ENCODE peak calls at places on chromosomes 3 and 15, in ten cellular contexts. One of them, this sample, is unnamed.

GRCh38 chr3:11379238-11379823 is 107.1 kb downstream of the ATG7 start:
- DNase-seq in CD8-positive, alpha-beta T cell: no peak
- DNase-seq in AG04450: no peak
- DNase-seq in tibial artery: no peak
- DNase-seq in endothelial cell of umbilical vein: peak; percentile 90
- DNase-seq in PC-9: no peak
- DNase-seq in mucosa of descending colon: peak; percentile 63
- DNase-seq in left ventricle myocardium inferior: no peak
- DNase-seq in right atrium auricular region: no peak
- DNase-seq in aorta: no peak
- DNase-seq in this sample: no peak

GRCh38 chr3:133123636-133124035 is 85.4 kb downstream of the TMEM108 start:
- DNase-seq in PC-9: no peak
- DNase-seq in mucosa of descending colon: no peak
- DNase-seq in AG04450: no peak
- DNase-seq in tibial artery: no peak
- DNase-seq in left ventricle myocardium inferior: no peak
- DNase-seq in aorta: no peak
- DNase-seq in right atrium auricular region: no peak
- DNase-seq in endothelial cell of umbilical vein: no peak
- DNase-seq in CD8-positive, alpha-beta T cell: no peak
- DNase-seq in this sample: no peak

GRCh38 chr3:185537369-185537970 is 14.9 kb downstream of the LIPH start:
- DNase-seq in AG04450: no peak
- DNase-seq in endothelial cell of umbilical vein: peak; percentile 64
- DNase-seq in tibial artery: peak; percentile 70
- DNase-seq in aorta: peak; percentile 62
- DNase-seq in right atrium auricular region: peak; percentile 82
- DNase-seq in mucosa of descending colon: peak; percentile 77
- DNase-seq in CD8-positive, alpha-beta T cell: no peak
- DNase-seq in PC-9: peak; percentile 100
- DNase-seq in left ventricle myocardium inferior: peak; percentile 41
- DNase-seq in this sample: peak; percentile 69

GRCh38 chr3:63644212-63644777 is 8.2 kb upstream of the SNTN start:
- DNase-seq in mucosa of descending colon: no peak
- DNase-seq in aorta: no peak
- DNase-seq in AG04450: no peak
- DNase-seq in right atrium auricular region: no peak
- DNase-seq in PC-9: no peak
- DNase-seq in CD8-positive, alpha-beta T cell: no peak
- DNase-seq in left ventricle myocardium inferior: no peak
- DNase-seq in endothelial cell of umbilical vein: no peak
- DNase-seq in tibial artery: no peak
- DNase-seq in this sample: no peak

GRCh38 chr15:49985463-49985862 is 133.6 kb downstream of the ATP8B4 start:
- DNase-seq in AG04450: no peak
- DNase-seq in mucosa of descending colon: no peak
- DNase-seq in PC-9: no peak
- DNase-seq in tibial artery: no peak
- DNase-seq in right atrium auricular region: no peak
- DNase-seq in endothelial cell of umbilical vein: no peak
- DNase-seq in CD8-positive, alpha-beta T cell: no peak
- DNase-seq in aorta: no peak
- DNase-seq in left ventricle myocardium inferior: no peak
- DNase-seq in this sample: no peak

GRCh38 chr3:191502583-191502982 is 41.6 kb downstream of the PYDC2 start:
- DNase-seq in aorta: no peak
- DNase-seq in left ventricle myocardium inferior: no peak
- DNase-seq in PC-9: no peak
- DNase-seq in CD8-positive, alpha-beta T cell: no peak
- DNase-seq in right atrium auricular region: no peak
- DNase-seq in endothelial cell of umbilical vein: peak; percentile 5
- DNase-seq in AG04450: no peak
- DNase-seq in tibial artery: no peak
- DNase-seq in mucosa of descending colon: no peak
- DNase-seq in this sample: no peak

GRCh38 chr3:65398953-65399352 is 639.8 kb downstream of the MAGI1 start:
- DNase-seq in right atrium auricular region: no peak
- DNase-seq in CD8-positive, alpha-beta T cell: no peak
- DNase-seq in endothelial cell of umbilical vein: peak; percentile 73
- DNase-seq in aorta: no peak
- DNase-seq in PC-9: peak; percentile 42
- DNase-seq in tibial artery: no peak
- DNase-seq in mucosa of descending colon: no peak
- DNase-seq in AG04450: no peak
- DNase-seq in left ventricle myocardium inferior: no peak
- DNase-seq in this sample: no peak

GRCh38 chr15:40029979-40030893 is 8.7 kb downstream of the SRP14 start:
- DNase-seq in PC-9: no peak
- DNase-seq in left ventricle myocardium inferior: no peak
- DNase-seq in AG04450: no peak
- DNase-seq in tibial artery: no peak
- DNase-seq in CD8-positive, alpha-beta T cell: no peak
- DNase-seq in endothelial cell of umbilical vein: peak; percentile 25
- DNase-seq in mucosa of descending colon: peak; percentile 69
- DNase-seq in aorta: no peak
- DNase-seq in right atrium auricular region: no peak
- DNase-seq in this sample: no peak

GRCh38 chr3:40597441-40597840 is 72.7 kb downstream of the ZNF621 start:
- DNase-seq in mucosa of descending colon: no peak
- DNase-seq in AG04450: no peak
- DNase-seq in endothelial cell of umbilical vein: no peak
- DNase-seq in PC-9: no peak
- DNase-seq in left ventricle myocardium inferior: no peak
- DNase-seq in aorta: no peak
- DNase-seq in right atrium auricular region: no peak
- DNase-seq in CD8-positive, alpha-beta T cell: no peak
- DNase-seq in tibial artery: no peak
- DNase-seq in this sample: no peak

GRCh38 chr15:32029409-32029861 is 880 bp upstream of the CHRNA7 start:
- DNase-seq in AG04450: no peak
- DNase-seq in endothelial cell of umbilical vein: peak; percentile 10
- DNase-seq in CD8-positive, alpha-beta T cell: no peak
- DNase-seq in tibial artery: no peak
- DNase-seq in right atrium auricular region: no peak
- DNase-seq in mucosa of descending colon: peak; percentile 42
- DNase-seq in PC-9: no peak
- DNase-seq in aorta: no peak
- DNase-seq in left ventricle myocardium inferior: no peak
- DNase-seq in this sample: peak; percentile 35

GRCh38 chr3:153043729-153044314 is 118.2 kb upstream of the RAP2B start:
- DNase-seq in aorta: no peak
- DNase-seq in mucosa of descending colon: no peak
- DNase-seq in left ventricle myocardium inferior: no peak
- DNase-seq in CD8-positive, alpha-beta T cell: no peak
- DNase-seq in tibial artery: no peak
- DNase-seq in right atrium auricular region: no peak
- DNase-seq in AG04450: no peak
- DNase-seq in endothelial cell of umbilical vein: peak; percentile 43
- DNase-seq in PC-9: peak; percentile 92
- DNase-seq in this sample: no peak

GRCh38 chr3:51538115-51538458 is 432 bp upstream of the RAD54L2 start:
- DNase-seq in endothelial cell of umbilical vein: no peak
- DNase-seq in AG04450: no peak
- DNase-seq in left ventricle myocardium inferior: no peak
- DNase-seq in CD8-positive, alpha-beta T cell: no peak
- DNase-seq in right atrium auricular region: no peak
- DNase-seq in PC-9: no peak
- DNase-seq in mucosa of descending colon: no peak
- DNase-seq in aorta: no peak
- DNase-seq in tibial artery: no peak
- DNase-seq in this sample: no peak

GRCh38 chr3:124860599-124860998 is 26.6 kb downstream of the ITGB5 start:
- DNase-seq in aorta: peak; percentile 88
- DNase-seq in endothelial cell of umbilical vein: peak; percentile 89
- DNase-seq in mucosa of descending colon: no peak
- DNase-seq in CD8-positive, alpha-beta T cell: no peak
- DNase-seq in left ventricle myocardium inferior: peak; percentile 48
- DNase-seq in AG04450: peak; percentile 86
- DNase-seq in tibial artery: peak; percentile 89
- DNase-seq in right atrium auricular region: peak; percentile 89
- DNase-seq in PC-9: peak; percentile 95
- DNase-seq in this sample: peak; percentile 46

GRCh38 chr3:94050546-94050945 is 12.2 kb downstream of the DHFR2 start:
- DNase-seq in AG04450: no peak
- DNase-seq in mucosa of descending colon: no peak
- DNase-seq in endothelial cell of umbilical vein: no peak
- DNase-seq in left ventricle myocardium inferior: no peak
- DNase-seq in CD8-positive, alpha-beta T cell: no peak
- DNase-seq in aorta: no peak
- DNase-seq in PC-9: no peak
- DNase-seq in tibial artery: no peak
- DNase-seq in right atrium auricular region: no peak
- DNase-seq in this sample: no peak

GRCh38 chr15:71629147-71629760 is 181.1 kb upstream of the NR2E3 start:
- DNase-seq in mucosa of descending colon: no peak
- DNase-seq in endothelial cell of umbilical vein: no peak
- DNase-seq in aorta: no peak
- DNase-seq in CD8-positive, alpha-beta T cell: no peak
- DNase-seq in AG04450: no peak
- DNase-seq in PC-9: no peak
- DNase-seq in right atrium auricular region: no peak
- DNase-seq in tibial artery: no peak
- DNase-seq in left ventricle myocardium inferior: no peak
- DNase-seq in this sample: no peak
- H3K9me3 ChIP-seq in mucosa of descending colon: no peaks in the 10 kb centered on the region
- H3K9me3 ChIP-seq in endothelial cell of umbilical vein: no peaks in the 10 kb centered on the region
- H3K9me3 ChIP-seq in aorta: no peaks in the 10 kb centered on the region
- H3K9me3 ChIP-seq in CD8-positive, alpha-beta T cell: no peaks in the 10 kb centered on the region
- H3K9me3 ChIP-seq in AG04450: no peaks in the 10 kb centered on the region
- H3K9me3 ChIP-seq in PC-9: no peaks in the 10 kb centered on the region
- H3K9me3 ChIP-seq in right atrium auricular region: no peaks in the 10 kb centered on the region
- H3K9me3 ChIP-seq in tibial artery: no peaks in the 10 kb centered on the region
- H3K9me3 ChIP-seq in left ventricle myocardium inferior: no peaks in the 10 kb centered on the region
- H3K9me3 ChIP-seq in this sample: no peaks in the 10 kb centered on the region

GRCh38 chr15:97446138-97446537 is 514.4 kb upstream of the ARRDC4 start:
- DNase-seq in mucosa of descending colon: no peak
- DNase-seq in right atrium auricular region: no peak
- DNase-seq in PC-9: no peak
- DNase-seq in left ventricle myocardium inferior: no peak
- DNase-seq in endothelial cell of umbilical vein: no peak
- DNase-seq in AG04450: no peak
- DNase-seq in aorta: no peak
- DNase-seq in CD8-positive, alpha-beta T cell: no peak
- DNase-seq in tibial artery: no peak
- DNase-seq in this sample: no peak

DNA sequence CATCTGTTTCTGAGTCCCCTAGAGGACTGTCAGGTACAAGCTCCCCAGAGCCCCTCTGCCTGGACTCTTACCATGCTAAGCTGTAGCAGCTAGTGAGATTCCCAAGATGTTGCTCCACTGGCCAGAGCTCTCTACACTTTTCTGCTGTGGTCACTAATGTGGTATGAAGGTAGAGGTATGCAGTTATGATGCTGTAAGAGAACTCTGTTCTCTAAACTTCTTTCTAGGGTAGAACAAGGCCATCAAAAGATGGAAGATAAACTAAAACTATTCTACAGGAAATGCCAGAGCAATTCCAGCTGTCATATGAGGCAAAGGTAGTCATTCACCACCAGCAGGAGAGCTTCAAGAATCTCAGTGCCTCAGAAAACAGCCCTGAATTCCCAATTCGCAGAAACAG is 517.4 kb upstream of the ARRDC4 start:
- DNase-seq in right atrium auricular region: no peak
- DNase-seq in left ventricle myocardium inferior: no peak
- DNase-seq in PC-9: no peak
- DNase-seq in aorta: no peak
- DNase-seq in tibial artery: no peak
- DNase-seq in CD8-positive, alpha-beta T cell: no peak
- DNase-seq in mucosa of descending colon: no peak
- DNase-seq in AG04450: no peak
- DNase-seq in endothelial cell of umbilical vein: no peak
- DNase-seq in this sample: no peak
- H3K9me3 ChIP-seq in right atrium auricular region: no peaks in the 10 kb centered on the region
- H3K9me3 ChIP-seq in left ventricle myocardium inferior: no peaks in the 10 kb centered on the region
- H3K9me3 ChIP-seq in PC-9: no peaks in the 10 kb centered on the region
- H3K9me3 ChIP-seq in aorta: no peaks in the 10 kb centered on the region
- H3K9me3 ChIP-seq in tibial artery: no peaks in the 10 kb centered on the region
- H3K9me3 ChIP-seq in CD8-positive, alpha-beta T cell: no peaks in the 10 kb centered on the region
- H3K9me3 ChIP-seq in mucosa of descending colon: no peaks in the 10 kb centered on the region
- H3K9me3 ChIP-seq in AG04450: peaks cover 6% of the 10 kb centered on the region
- H3K9me3 ChIP-seq in endothelial cell of umbilical vein: no peaks in the 10 kb centered on the region
- H3K9me3 ChIP-seq in this sample: no peaks in the 10 kb centered on the region

DNA sequence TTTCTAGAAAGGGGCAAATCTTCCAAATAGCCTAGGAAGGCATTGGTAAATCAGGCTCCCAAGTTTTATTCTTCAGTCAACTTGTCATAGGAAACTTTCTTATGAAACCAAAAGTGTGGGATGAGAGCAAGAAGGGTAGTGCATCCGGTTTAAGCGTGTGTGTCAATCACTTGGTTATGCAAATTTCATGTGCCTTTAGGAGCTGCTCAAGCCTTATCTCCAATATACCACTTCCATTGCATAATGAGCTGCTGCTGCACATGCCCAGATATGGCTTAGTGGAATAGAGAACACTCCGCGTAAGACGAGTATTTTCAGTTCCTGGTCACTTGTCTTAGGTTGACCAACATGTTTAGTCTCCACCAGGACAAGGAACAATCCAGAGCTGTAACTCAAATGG is 242.1 kb downstream of the CBLB start:
- DNase-seq in right atrium auricular region: no peak
- DNase-seq in endothelial cell of umbilical vein: no peak
- DNase-seq in mucosa of descending colon: no peak
- DNase-seq in aorta: no peak
- DNase-seq in tibial artery: no peak
- DNase-seq in PC-9: no peak
- DNase-seq in AG04450: no peak
- DNase-seq in left ventricle myocardium inferior: no peak
- DNase-seq in CD8-positive, alpha-beta T cell: no peak
- DNase-seq in this sample: no peak
- H3K9me3 ChIP-seq in right atrium auricular region: no peaks in the 10 kb centered on the region
- H3K9me3 ChIP-seq in endothelial cell of umbilical vein: no peaks in the 10 kb centered on the region
- H3K9me3 ChIP-seq in mucosa of descending colon: no peaks in the 10 kb centered on the region
- H3K9me3 ChIP-seq in aorta: no peaks in the 10 kb centered on the region
- H3K9me3 ChIP-seq in tibial artery: no peaks in the 10 kb centered on the region
- H3K9me3 ChIP-seq in PC-9: no peaks in the 10 kb centered on the region
- H3K9me3 ChIP-seq in AG04450: no peaks in the 10 kb centered on the region
- H3K9me3 ChIP-seq in left ventricle myocardium inferior: no peaks in the 10 kb centered on the region
- H3K9me3 ChIP-seq in CD8-positive, alpha-beta T cell: no peaks in the 10 kb centered on the region
- H3K9me3 ChIP-seq in this sample: no peaks in the 10 kb centered on the region

GRCh38 chr3:114721864-114722263 is 425.2 kb downstream of the ZBTB20 start:
- DNase-seq in PC-9: no peak
- DNase-seq in endothelial cell of umbilical vein: no peak
- DNase-seq in mucosa of descending colon: no peak
- DNase-seq in tibial artery: no peak
- DNase-seq in right atrium auricular region: no peak
- DNase-seq in CD8-positive, alpha-beta T cell: no peak
- DNase-seq in left ventricle myocardium inferior: no peak
- DNase-seq in aorta: no peak
- DNase-seq in AG04450: no peak
- DNase-seq in this sample: no peak
- H3K9me3 ChIP-seq in PC-9: no peaks in the 10 kb centered on the region
- H3K9me3 ChIP-seq in endothelial cell of umbilical vein: no peaks in the 10 kb centered on the region
- H3K9me3 ChIP-seq in mucosa of descending colon: no peaks in the 10 kb centered on the region
- H3K9me3 ChIP-seq in tibial artery: no peaks in the 10 kb centered on the region
- H3K9me3 ChIP-seq in right atrium auricular region: no peaks in the 10 kb centered on the region
- H3K9me3 ChIP-seq in CD8-positive, alpha-beta T cell: no peaks in the 10 kb centered on the region
- H3K9me3 ChIP-seq in left ventricle myocardium inferior: no peaks in the 10 kb centered on the region
- H3K9me3 ChIP-seq in aorta: no peaks in the 10 kb centered on the region
- H3K9me3 ChIP-seq in AG04450: no peaks in the 10 kb centered on the region
- H3K9me3 ChIP-seq in this sample: no peaks in the 10 kb centered on the region

DNA sequence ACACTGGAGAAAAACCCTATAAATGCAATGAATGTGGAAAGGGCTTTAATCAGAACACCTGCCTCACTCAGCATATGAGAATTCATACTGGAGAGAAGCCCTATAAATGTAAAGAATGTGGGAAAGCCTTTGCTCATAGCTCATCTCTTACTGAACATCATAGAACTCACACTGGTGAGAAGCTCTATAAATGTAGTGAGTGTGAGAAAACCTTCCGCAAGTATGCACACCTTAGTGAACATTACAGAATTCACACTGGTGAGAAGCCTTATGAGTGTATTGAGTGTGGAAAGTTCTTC is 7.4 kb upstream of the ZNF501 start:
- DNase-seq in endothelial cell of umbilical vein: no peak
- DNase-seq in tibial artery: no peak
- DNase-seq in mucosa of descending colon: no peak
- DNase-seq in AG04450: no peak
- DNase-seq in left ventricle myocardium inferior: no peak
- DNase-seq in right atrium auricular region: no peak
- DNase-seq in aorta: no peak
- DNase-seq in PC-9: no peak
- DNase-seq in CD8-positive, alpha-beta T cell: no peak
- DNase-seq in this sample: no peak
- H3K9me3 ChIP-seq in endothelial cell of umbilical vein: peaks cover 34% of the 10 kb centered on the region
- H3K9me3 ChIP-seq in tibial artery: peaks cover 18% of the 10 kb centered on the region
- H3K9me3 ChIP-seq in mucosa of descending colon: peaks cover 100% of the 10 kb centered on the region
- H3K9me3 ChIP-seq in AG04450: peaks cover 65% of the 10 kb centered on the region
- H3K9me3 ChIP-seq in left ventricle myocardium inferior: peaks cover 100% of the 10 kb centered on the region
- H3K9me3 ChIP-seq in right atrium auricular region: peaks cover 65% of the 10 kb centered on the region
- H3K9me3 ChIP-seq in aorta: peaks cover 33% of the 10 kb centered on the region
- H3K9me3 ChIP-seq in PC-9: peaks cover 47% of the 10 kb centered on the region
- H3K9me3 ChIP-seq in CD8-positive, alpha-beta T cell: peaks cover 60% of the 10 kb centered on the region
- H3K9me3 ChIP-seq in this sample: peaks cover 93% of the 10 kb centered on the region

This sample was measured in stomach.